ENCODE peak calls at places on chromosomes 3 and 15, in ten cellular contexts. One of them, this sample, is unnamed.

GRCh38 chr15:73575636-73576247 is 57.4 kb downstream of the NPTN start:
- DNase-seq in kidney epithelial cell: no peak
- DNase-seq in breast epithelium: no peak
- DNase-seq in Caco-2: no peak
- DNase-seq in AG04449: no peak
- DNase-seq in stomach: peak; percentile 78
- DNase-seq in A549: no peak
- DNase-seq in mesendoderm: no peak
- DNase-seq in fibroblast of lung: no peak
- DNase-seq in PC-3: no peak
- DNase-seq in this sample: no peak

GRCh38 chr3:50607271-50608091 is 4.1 kb downstream of the CISH start:
- DNase-seq in AG04449: no peak
- DNase-seq in mesendoderm: no peak
- DNase-seq in stomach: no peak
- DNase-seq in A549: no peak
- DNase-seq in PC-3: no peak
- DNase-seq in fibroblast of lung: no peak
- DNase-seq in kidney epithelial cell: no peak
- DNase-seq in Caco-2: no peak
- DNase-seq in breast epithelium: peak; percentile 81
- DNase-seq in this sample: no peak

GRCh38 chr15:65414841-65415621 is 7.7 kb downstream of the IGDCC4 start:
- DNase-seq in stomach: no peak
- DNase-seq in Caco-2: peak; percentile 27
- DNase-seq in kidney epithelial cell: no peak
- DNase-seq in mesendoderm: peak; percentile 96
- DNase-seq in A549: peak; percentile 71
- DNase-seq in AG04449: peak; percentile 28
- DNase-seq in fibroblast of lung: peak; percentile 50
- DNase-seq in PC-3: no peak
- DNase-seq in breast epithelium: no peak
- DNase-seq in this sample: no peak

GRCh38 chr3:7290062-7290825 is 429.3 kb downstream of the GRM7 start:
- DNase-seq in fibroblast of lung: peak; percentile 19
- DNase-seq in PC-3: no peak
- DNase-seq in mesendoderm: peak; percentile 64
- DNase-seq in A549: no peak
- DNase-seq in kidney epithelial cell: no peak
- DNase-seq in AG04449: no peak
- DNase-seq in stomach: no peak
- DNase-seq in breast epithelium: no peak
- DNase-seq in Caco-2: no peak
- DNase-seq in this sample: no peak

GRCh38 chr3:142236173-142236572 is 10.8 kb upstream of the GK5 start:
- DNase-seq in breast epithelium: no peak
- DNase-seq in PC-3: no peak
- DNase-seq in A549: no peak
- DNase-seq in stomach: no peak
- DNase-seq in Caco-2: no peak
- DNase-seq in kidney epithelial cell: no peak
- DNase-seq in fibroblast of lung: no peak
- DNase-seq in AG04449: no peak
- DNase-seq in mesendoderm: no peak
- DNase-seq in this sample: no peak

GRCh38 chr15:67202991-67203390 is 51.5 kb downstream of the AAGAB start:
- DNase-seq in AG04449: no peak
- DNase-seq in kidney epithelial cell: no peak
- DNase-seq in mesendoderm: no peak
- DNase-seq in stomach: no peak
- DNase-seq in PC-3: no peak
- DNase-seq in Caco-2: no peak
- DNase-seq in fibroblast of lung: no peak
- DNase-seq in breast epithelium: no peak
- DNase-seq in A549: no peak
- DNase-seq in this sample: no peak

GRCh38 chr3:172096881-172097420 is 57.6 kb downstream of the FNDC3B start:
- DNase-seq in kidney epithelial cell: no peak
- DNase-seq in Caco-2: peak; percentile 87
- DNase-seq in mesendoderm: peak; percentile 90
- DNase-seq in PC-3: peak; percentile 88
- DNase-seq in A549: peak; percentile 19
- DNase-seq in AG04449: no peak
- DNase-seq in stomach: peak; percentile 62
- DNase-seq in breast epithelium: no peak
- DNase-seq in fibroblast of lung: peak; percentile 74
- DNase-seq in this sample: no peak

GRCh38 chr3:117059990-117060338 is 350.4 kb downstream of the TUSC7 start:
- DNase-seq in AG04449: no peak
- DNase-seq in fibroblast of lung: no peak
- DNase-seq in Caco-2: no peak
- DNase-seq in PC-3: no peak
- DNase-seq in breast epithelium: no peak
- DNase-seq in stomach: no peak
- DNase-seq in kidney epithelial cell: no peak
- DNase-seq in mesendoderm: no peak
- DNase-seq in A549: no peak
- DNase-seq in this sample: no peak

GRCh38 chr3:138135141-138135832 is 3.1 kb upstream of the A4GNT start:
- DNase-seq in PC-3: no peak
- DNase-seq in mesendoderm: no peak
- DNase-seq in stomach: no peak
- DNase-seq in fibroblast of lung: no peak
- DNase-seq in A549: no peak
- DNase-seq in AG04449: no peak
- DNase-seq in kidney epithelial cell: no peak
- DNase-seq in breast epithelium: no peak
- DNase-seq in Caco-2: no peak
- DNase-seq in this sample: no peak

GRCh38 chr3:161270991-161271390 is 49.9 kb downstream of the NMD3 start:
- DNase-seq in PC-3: no peak
- DNase-seq in kidney epithelial cell: no peak
- DNase-seq in mesendoderm: no peak
- DNase-seq in fibroblast of lung: peak; percentile 44
- DNase-seq in A549: no peak
- DNase-seq in breast epithelium: no peak
- DNase-seq in stomach: no peak
- DNase-seq in Caco-2: no peak
- DNase-seq in AG04449: no peak
- DNase-seq in this sample: no peak

GRCh38 chr3:40969341-40969740 is 230.0 kb upstream of the CTNNB1 start:
- DNase-seq in breast epithelium: no peak
- DNase-seq in kidney epithelial cell: no peak
- DNase-seq in AG04449: no peak
- DNase-seq in stomach: no peak
- DNase-seq in mesendoderm: no peak
- DNase-seq in fibroblast of lung: no peak
- DNase-seq in A549: no peak
- DNase-seq in PC-3: no peak
- DNase-seq in Caco-2: no peak
- DNase-seq in this sample: no peak

GRCh38 chr3:165640970-165641369 is 196.3 kb downstream of the BCHE start:
- DNase-seq in breast epithelium: no peak
- DNase-seq in mesendoderm: no peak
- DNase-seq in fibroblast of lung: no peak
- DNase-seq in kidney epithelial cell: no peak
- DNase-seq in Caco-2: no peak
- DNase-seq in AG04449: no peak
- DNase-seq in A549: no peak
- DNase-seq in PC-3: no peak
- DNase-seq in stomach: no peak
- DNase-seq in this sample: no peak

GRCh38 chr3:123083446-123084124 is 16.8 kb downstream of the PDIA5 start:
- DNase-seq in mesendoderm: no peak
- DNase-seq in fibroblast of lung: no peak
- DNase-seq in A549: no peak
- DNase-seq in stomach: no peak
- DNase-seq in AG04449: no peak
- DNase-seq in PC-3: no peak
- DNase-seq in Caco-2: no peak
- DNase-seq in breast epithelium: no peak
- DNase-seq in kidney epithelial cell: no peak
- DNase-seq in this sample: no peak

DNA sequence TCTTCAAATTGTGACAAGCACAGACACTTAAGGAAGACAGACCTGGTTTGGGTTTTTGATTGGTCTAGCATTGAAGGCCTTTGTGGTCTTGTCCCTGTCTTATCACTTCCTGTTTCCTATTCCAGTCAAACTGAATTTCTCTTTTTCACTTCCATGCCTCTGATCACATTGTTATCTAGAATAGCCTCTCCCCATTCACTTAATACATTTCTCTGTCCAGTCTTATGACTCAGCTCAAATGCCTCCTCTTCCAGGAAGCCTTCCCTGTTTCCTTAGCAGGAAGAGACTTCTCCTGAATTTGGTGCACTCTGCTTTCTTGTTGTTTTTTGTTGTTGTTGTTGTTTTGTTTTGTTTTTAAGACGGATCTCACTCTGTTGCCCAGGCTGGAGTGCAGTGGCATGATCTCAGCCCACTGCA is 45.5 kb downstream of the LIMD1 start:
- DNase-seq in stomach: no peak
- DNase-seq in Caco-2: no peak
- DNase-seq in AG04449: no peak
- DNase-seq in kidney epithelial cell: no peak
- DNase-seq in A549: no peak
- DNase-seq in breast epithelium: no peak
- DNase-seq in PC-3: no peak
- DNase-seq in mesendoderm: no peak
- DNase-seq in fibroblast of lung: no peak
- DNase-seq in this sample: no peak
- H3K4me3 ChIP-seq in stomach: no peak overlapping the region
- H3K4me3 ChIP-seq in Caco-2: no peak overlapping the region
- H3K4me3 ChIP-seq in AG04449: no peak overlapping the region
- H3K4me3 ChIP-seq in kidney epithelial cell: no peak overlapping the region
- H3K4me3 ChIP-seq in A549: no peak overlapping the region
- H3K4me3 ChIP-seq in breast epithelium: no peak overlapping the region
- H3K4me3 ChIP-seq in PC-3: no peak overlapping the region
- H3K4me3 ChIP-seq in mesendoderm: no peak overlapping the region
- H3K4me3 ChIP-seq in fibroblast of lung: no peak overlapping the region
- H3K4me3 ChIP-seq in this sample: no peak overlapping the region

GRCh38 chr15:70376929-70377691 is 279.4 kb upstream of the TLE3 start:
- DNase-seq in AG04449: peak; percentile 3
- DNase-seq in Caco-2: no peak
- DNase-seq in A549: no peak
- DNase-seq in PC-3: no peak
- DNase-seq in breast epithelium: no peak
- DNase-seq in mesendoderm: peak; percentile 50
- DNase-seq in stomach: peak; percentile 53
- DNase-seq in kidney epithelial cell: peak; percentile 16
- DNase-seq in fibroblast of lung: peak; percentile 48
- DNase-seq in this sample: no peak
- H3K4me3 ChIP-seq in AG04449: no peak overlapping the region
- H3K4me3 ChIP-seq in Caco-2: no peak overlapping the region
- H3K4me3 ChIP-seq in A549: no peak overlapping the region
- H3K4me3 ChIP-seq in PC-3: no peak overlapping the region
- H3K4me3 ChIP-seq in breast epithelium: no peak overlapping the region
- H3K4me3 ChIP-seq in mesendoderm: peak overlapping the region; percentile 50
- H3K4me3 ChIP-seq in stomach: no peak overlapping the region
- H3K4me3 ChIP-seq in kidney epithelial cell: no peak overlapping the region
- H3K4me3 ChIP-seq in fibroblast of lung: peak overlapping the region; percentile 14
- H3K4me3 ChIP-seq in this sample: no peak overlapping the region

GRCh38 chr3:29914861-29915524 is 634.1 kb downstream of the RBMS3 start:
- DNase-seq in PC-3: peak; percentile 85
- DNase-seq in Caco-2: no peak
- DNase-seq in stomach: no peak
- DNase-seq in mesendoderm: peak; percentile 20
- DNase-seq in kidney epithelial cell: peak; percentile 12
- DNase-seq in A549: no peak
- DNase-seq in breast epithelium: no peak
- DNase-seq in AG04449: peak; percentile 42
- DNase-seq in fibroblast of lung: peak; percentile 63
- DNase-seq in this sample: no peak
- H3K4me3 ChIP-seq in PC-3: peak overlapping the region; percentile 13
- H3K4me3 ChIP-seq in Caco-2: no peak overlapping the region
- H3K4me3 ChIP-seq in stomach: no peak overlapping the region
- H3K4me3 ChIP-seq in mesendoderm: no peak overlapping the region
- H3K4me3 ChIP-seq in kidney epithelial cell: no peak overlapping the region
- H3K4me3 ChIP-seq in A549: no peak overlapping the region
- H3K4me3 ChIP-seq in breast epithelium: no peak overlapping the region
- H3K4me3 ChIP-seq in AG04449: no peak overlapping the region
- H3K4me3 ChIP-seq in fibroblast of lung: no peak overlapping the region
- H3K4me3 ChIP-seq in this sample: no peak overlapping the region

GRCh38 chr15:76140069-76140454 is 80.3 kb downstream of the TMEM266 start:
- DNase-seq in mesendoderm: peak; percentile 41
- DNase-seq in Caco-2: no peak
- DNase-seq in AG04449: no peak
- DNase-seq in kidney epithelial cell: no peak
- DNase-seq in stomach: no peak
- DNase-seq in breast epithelium: no peak
- DNase-seq in A549: no peak
- DNase-seq in PC-3: no peak
- DNase-seq in fibroblast of lung: no peak
- DNase-seq in this sample: no peak

GRCh38 chr15:76134537-76134936 is 74.8 kb downstream of the TMEM266 start:
- DNase-seq in AG04449: no peak
- DNase-seq in stomach: no peak
- DNase-seq in PC-3: no peak
- DNase-seq in fibroblast of lung: no peak
- DNase-seq in kidney epithelial cell: no peak
- DNase-seq in breast epithelium: no peak
- DNase-seq in Caco-2: no peak
- DNase-seq in A549: no peak
- DNase-seq in mesendoderm: no peak
- DNase-seq in this sample: no peak

GRCh38 chr15:76135516-76135915 is 75.7 kb downstream of the TMEM266 start:
- DNase-seq in PC-3: no peak
- DNase-seq in mesendoderm: no peak
- DNase-seq in stomach: no peak
- DNase-seq in Caco-2: no peak
- DNase-seq in kidney epithelial cell: no peak
- DNase-seq in breast epithelium: no peak
- DNase-seq in A549: no peak
- DNase-seq in AG04449: no peak
- DNase-seq in fibroblast of lung: no peak
- DNase-seq in this sample: no peak

GRCh38 chr15:76138436-76138835 is 78.7 kb downstream of the TMEM266 start:
- DNase-seq in kidney epithelial cell: no peak
- DNase-seq in breast epithelium: no peak
- DNase-seq in mesendoderm: peak; percentile 25
- DNase-seq in AG04449: no peak
- DNase-seq in A549: no peak
- DNase-seq in PC-3: no peak
- DNase-seq in stomach: no peak
- DNase-seq in fibroblast of lung: no peak
- DNase-seq in Caco-2: no peak
- DNase-seq in this sample: no peak

DNA sequence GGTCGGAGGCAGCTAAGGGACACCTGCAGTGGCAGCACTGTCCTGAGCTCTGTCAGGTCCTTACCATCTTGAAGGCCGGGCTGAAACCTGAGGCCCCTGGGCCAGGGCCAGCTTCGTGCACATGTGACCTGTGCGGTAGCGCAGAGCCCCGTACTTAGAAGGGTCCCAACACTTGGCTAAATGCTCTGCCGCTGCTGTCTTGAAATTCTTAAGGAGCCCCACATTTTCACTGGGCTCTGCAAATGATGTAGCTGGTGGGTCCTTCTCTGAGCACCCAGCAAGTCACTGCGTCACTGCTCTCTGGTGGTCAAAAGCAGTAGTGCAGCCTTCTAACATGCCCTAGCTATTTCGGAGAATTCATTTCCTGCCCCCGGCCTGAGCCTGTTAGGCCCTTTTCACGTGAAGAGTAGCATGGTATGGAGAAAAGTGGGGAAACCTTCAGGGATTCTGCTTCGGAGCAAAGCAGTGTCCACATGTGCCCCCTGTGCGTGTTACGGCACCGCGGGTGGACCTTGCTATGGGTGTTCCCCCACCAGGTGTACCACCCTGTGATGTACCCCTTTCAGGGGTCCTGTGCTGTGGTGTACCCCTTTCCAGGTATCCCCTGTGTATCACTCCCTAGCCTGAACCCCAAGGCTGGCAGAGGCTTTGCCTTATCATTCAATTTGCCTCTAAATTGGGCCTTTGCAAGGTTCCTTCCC is 79.7 kb downstream of the TMEM266 start:
- DNase-seq in kidney epithelial cell: peak; percentile 14
- DNase-seq in AG04449: no peak
- DNase-seq in breast epithelium: peak; percentile 73
- DNase-seq in mesendoderm: peak; percentile 92
- DNase-seq in PC-3: peak; percentile 86
- DNase-seq in fibroblast of lung: peak; percentile 75
- DNase-seq in stomach: peak; percentile 83
- DNase-seq in A549: peak; percentile 94
- DNase-seq in Caco-2: peak; percentile 78
- DNase-seq in this sample: peak; percentile 1
- H3K4me3 ChIP-seq in kidney epithelial cell: no peak overlapping the region
- H3K4me3 ChIP-seq in AG04449: no peak overlapping the region
- H3K4me3 ChIP-seq in breast epithelium: no peak overlapping the region
- H3K4me3 ChIP-seq in mesendoderm: no peak overlapping the region
- H3K4me3 ChIP-seq in PC-3: no peak overlapping the region
- H3K4me3 ChIP-seq in fibroblast of lung: no peak overlapping the region
- H3K4me3 ChIP-seq in stomach: no peak overlapping the region
- H3K4me3 ChIP-seq in A549: no peak overlapping the region
- H3K4me3 ChIP-seq in Caco-2: no peak overlapping the region
- H3K4me3 ChIP-seq in this sample: no peak overlapping the region

This sample was measured in epithelial cell of proximal tubule.